ENCODE peak calls at places on chromosome 16, in eight cellular contexts. B, O, G, U, T, J, Q and C are unnamed samples.

GRCh38 chr16:31202402-31203385 is at the start of gene PYCARD:
- DNase-seq in G (no peak), Q (peak), J (peak), B (peak), T (no peak), U (peak), O (no peak), C (no peak)

GRCh38 chr16:86836503-86837125 is 258.3 kb downstream of the FOXL1 start:
- DNase-seq in B (peak), O (no peak), T (no peak), U (no peak), Q (no peak), G (peak), J (no peak), C (peak)

GRCh38 chr16:89697161-89697615 is 4.3 kb downstream of the SPATA2L start:
- DNase-seq in B (no peak), J (no peak), O (no peak), G (no peak), T (no peak), Q (no peak), U (no peak), C (no peak)

GRCh38 chr16:53744449-53744848 is 40.5 kb downstream of the FTO start:
- DNase-seq in B (no peak), G (no peak), T (no peak), J (no peak), Q (no peak), O (no peak), U (no peak), C (no peak)

GRCh38 chr16:67843343-67843765 is 1.2 kb downstream of the THAP11 start:
- DNase-seq in T (no peak), Q (no peak), U (no peak), J (no peak), B (peak), O (no peak), G (no peak), C (no peak)

GRCh38 chr16:28527985-28528384 is 10.8 kb downstream of the NUPR1 start:
- DNase-seq in T (no peak), J (no peak), G (no peak), B (no peak), U (no peak), Q (no peak), O (no peak), C (no peak)

GRCh38 chr16:2515180-2515803 is 1.5 kb downstream of the ATP6V0C start:
- DNase-seq in J (no peak), G (no peak), Q (peak), B (no peak), T (no peak), U (peak), O (no peak), C (no peak)

GRCh38 chr16:71431991-71432390 is 9.9 kb downstream of the TLE7 start:
- DNase-seq in Q (no peak), T (no peak), G (no peak), B (no peak), O (no peak), J (no peak), U (no peak), C (no peak)

GRCh38 chr16:57639172-57639571 is 10.7 kb downstream of the ADGRG1 start:
- DNase-seq in B (peak), T (no peak), U (peak), O (no peak), Q (no peak), J (no peak), G (no peak), C (no peak)

GRCh38 chr16:11742041-11742535 is 569 bp downstream of the TXNDC11 start:
- DNase-seq in U (peak), T (no peak), J (peak), Q (peak), B (peak), O (peak), G (no peak), C (no peak)

GRCh38 chr16:31404353-31405064 is 11.4 kb downstream of the ITGAD start:
- DNase-seq in Q (no peak), T (no peak), G (no peak), O (no peak), B (no peak), J (peak), U (no peak), C (no peak)

GRCh38 chr16:89646906-89647305 is 10.6 kb downstream of the CHMP1A start:
- DNase-seq in O (no peak), U (no peak), B (no peak), T (no peak), J (no peak), G (no peak), Q (no peak), C (no peak)

GRCh38 chr16:65763640-65764305 is 602.7 kb upstream of the CDH5 start:
- DNase-seq in J (peak), Q (no peak), U (no peak), O (no peak), T (no peak), B (no peak), G (no peak), C (no peak)

GRCh38 chr16:21684199-21684598 is 20.4 kb downstream of the OTOA start:
- DNase-seq in B (no peak), Q (no peak), G (no peak), J (no peak), U (no peak), O (no peak), T (no peak), C (no peak)

GRCh38 chr16:89188064-89188441 is 12.3 kb downstream of the SLC22A31 start:
- DNase-seq in B (no peak), Q (no peak), T (no peak), J (no peak), O (no peak), U (no peak), G (no peak), C (no peak)

GRCh38 chr16:76241735-76242134 is 35.5 kb upstream of the CNTNAP4 start:
- DNase-seq in J (no peak), B (no peak), G (no peak), O (no peak), T (no peak), U (no peak), Q (no peak), C (no peak)

GRCh38 chr16:8851761-8852403 is 16.9 kb downstream of the CARHSP1 start:
- DNase-seq in T (no peak), G (no peak), Q (peak), B (no peak), J (no peak), U (no peak), O (no peak), C (no peak)

GRCh38 chr16:23535901-23536300 is 21.2 kb downstream of the EARS2 start:
- DNase-seq in O (no peak), Q (no peak), T (no peak), J (no peak), U (no peak), G (no peak), B (no peak), C (no peak)

GRCh38 chr16:47461598-47462266 is 601 bp downstream of the PHKB start:
- DNase-seq in T (no peak), U (no peak), O (no peak), B (peak), Q (peak), G (peak), J (peak), C (no peak)

GRCh38 chr16:87150359-87151280 is 166.6 kb downstream of the C16orf95 start:
- DNase-seq in J (no peak), O (no peak), Q (no peak), B (peak), T (no peak), U (no peak), G (no peak), C (no peak)

GRCh38 chr16:88348377-88349152 is 34.2 kb upstream of the ZNF469 start:
- DNase-seq in T (no peak), B (no peak), U (no peak), O (no peak), G (no peak), Q (no peak), J (no peak), C (no peak)

GRCh38 chr16:5056347-5056746 is 9.4 kb downstream of the C16orf89 start:
- DNase-seq in J (peak), B (no peak), G (peak), O (no peak), Q (no peak), T (no peak), U (peak), C (no peak)

GRCh38 chr16:10738231-10739077 is 5.2 kb upstream of the NUBP1 start:
- DNase-seq in Q (peak), J (peak), T (no peak), B (peak), O (no peak), G (peak), U (peak), C (no peak)

GRCh38 chr16:82344157-82344556 is 174.1 kb upstream of the MPHOSPH6 start:
- DNase-seq in T (no peak), G (no peak), J (no peak), O (no peak), Q (no peak), U (peak), B (no peak), C (no peak)

GRCh38 chr16:81956213-81956948 is 54.9 kb downstream of the SDR42E1 start:
- DNase-seq in B (no peak), J (no peak), U (no peak), Q (no peak), G (no peak), T (no peak), O (no peak), C (no peak)

GRCh38 chr16:19153876-19154275 is 14.2 kb upstream of the SYT17 start:
- DNase-seq in G (no peak), O (no peak), B (no peak), U (no peak), J (peak), T (no peak), Q (no peak), C (no peak)

GRCh38 chr16:1444730-1445517 is 568 bp upstream of the CCDC154 start:
- DNase-seq in Q (no peak), J (no peak), T (no peak), G (no peak), B (no peak), O (no peak), U (no peak), C (no peak)

GRCh38 chr16:81754810-81755209 is 24.3 kb upstream of the PLCG2 start:
- DNase-seq in U (no peak), B (no peak), J (no peak), T (no peak), O (no peak), Q (no peak), G (no peak), C (no peak)

GRCh38 chr16:80347900-80348299 is 192.9 kb upstream of the DYNLRB2 start:
- DNase-seq in T (no peak), Q (peak), J (no peak), O (no peak), U (peak), G (no peak), B (peak), C (no peak)

GRCh38 chr16:64417711-64418227 is 704.1 kb downstream of the CDH11 start:
- DNase-seq in G (peak), O (no peak), B (peak), T (no peak), J (no peak), Q (no peak), U (no peak), C (no peak)

GRCh38 chr16:13961099-13961811 is 41.3 kb downstream of the ERCC4 start:
- DNase-seq in G (peak), B (peak), Q (no peak), O (no peak), T (no peak), J (no peak), U (no peak), C (peak)

GRCh38 chr16:27427538-27427937 is 25.6 kb downstream of the IL21R start:
- DNase-seq in T (no peak), Q (no peak), U (peak), G (no peak), B (no peak), O (no peak), J (no peak), C (no peak)

GRCh38 chr16:88599825-88600538 is 29.8 kb downstream of the ZC3H18 start:
- DNase-seq in J (no peak), B (no peak), G (no peak), U (no peak), Q (no peak), T (no peak), O (no peak), C (no peak)

GRCh38 chr16:24834459-24835335 is 11.1 kb upstream of the SLC5A11 start:
- DNase-seq in O (no peak), U (peak), B (peak), Q (no peak), T (no peak), J (peak), G (peak), C (no peak)

GRCh38 chr16:89418352-89418751 is 72.0 kb downstream of the ANKRD11 start:
- DNase-seq in G (no peak), J (no peak), B (no peak), O (no peak), T (no peak), Q (no peak), U (no peak), C (no peak)

GRCh38 chr16:4718466-4718865 is 15.6 kb downstream of the ANKS3 start:
- DNase-seq in J (no peak), G (no peak), O (no peak), Q (no peak), U (no peak), B (no peak), T (no peak), C (no peak)

GRCh38 chr16:70691223-70692129 is 5.6 kb upstream of the MTSS2 start:
- DNase-seq in B (peak), T (no peak), J (no peak), Q (peak), U (peak), G (peak), O (no peak), C (peak)

GRCh38 chr16:74622005-74622404 is 15.1 kb upstream of the GLG1 start:
- DNase-seq in B (no peak), G (no peak), U (peak), O (no peak), T (no peak), J (no peak), Q (no peak), C (no peak)

DNA sequence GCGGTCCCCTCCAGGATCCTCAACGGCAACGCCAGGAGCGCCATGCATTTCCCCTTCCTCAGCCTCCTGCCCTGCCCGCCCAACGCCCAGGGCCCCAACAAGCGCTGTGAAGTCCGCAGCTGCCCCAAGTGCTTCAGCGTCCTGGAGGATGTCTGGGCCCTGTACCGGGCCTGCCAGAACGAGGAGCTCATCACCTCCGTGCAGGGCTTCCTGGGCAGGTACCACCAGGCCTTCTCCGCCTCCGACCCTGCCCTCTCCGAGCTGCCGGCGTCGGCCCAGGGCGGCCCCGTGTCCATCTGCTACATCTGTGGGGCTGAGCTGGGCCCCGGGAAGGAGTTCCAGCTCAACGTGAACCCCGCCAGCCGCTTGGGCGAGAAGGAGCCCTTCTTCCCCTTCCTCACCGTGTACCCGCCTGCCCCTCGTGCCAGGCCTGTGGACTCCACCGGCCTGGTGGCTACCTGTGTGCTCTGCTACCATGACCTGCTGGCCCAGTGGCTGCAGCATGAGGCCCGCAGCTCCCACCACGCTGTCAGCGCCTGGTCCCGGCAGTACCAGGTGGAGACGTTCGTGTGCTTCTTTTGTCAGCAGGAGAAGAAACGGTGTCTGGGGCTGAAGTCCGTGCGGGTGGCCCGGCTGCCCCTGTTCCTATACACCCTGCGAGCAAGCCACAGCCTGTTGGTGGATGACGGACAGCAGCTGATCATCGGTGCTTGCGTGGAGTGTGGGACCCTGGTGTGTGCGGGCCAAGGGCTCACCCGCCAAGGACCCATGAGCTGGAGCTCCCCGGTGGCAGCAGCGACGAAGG is 58.9 kb upstream of the CIBAR2 start:
- DNase-seq in O (no peak), B (peak), T (no peak), U (no peak), Q (no peak), G (no peak), J (no peak), C (no peak)
- H3K4me3 ChIP-seq in O (peak), B (peak), T (peak), U (peak), Q (peak), G (peak), J (no peak), C (peak)

GRCh38 chr16:50839920-50840729 is 98.2 kb downstream of the CYLD start:
- DNase-seq in G (no peak), U (no peak), J (no peak), Q (no peak), O (no peak), B (no peak), T (no peak), C (no peak)
- TF ChIP-seq CTCF in G (no peak), U (no peak), J (no peak), Q (no peak), O (no peak), B (no peak), T (no peak), C (no peak)

GRCh38 chr16:52562770-52563169 is 15.8 kb upstream of the TOX3 start:
- DNase-seq in Q (no peak), U (no peak), B (no peak), T (no peak), O (no peak), G (no peak), J (no peak), C (no peak)
- H3K27ac ChIP-seq in Q (no peak), U (peak), B (no peak), T (no peak), O (peak), G (no peak), J (no peak), C (no peak)

DNA sequence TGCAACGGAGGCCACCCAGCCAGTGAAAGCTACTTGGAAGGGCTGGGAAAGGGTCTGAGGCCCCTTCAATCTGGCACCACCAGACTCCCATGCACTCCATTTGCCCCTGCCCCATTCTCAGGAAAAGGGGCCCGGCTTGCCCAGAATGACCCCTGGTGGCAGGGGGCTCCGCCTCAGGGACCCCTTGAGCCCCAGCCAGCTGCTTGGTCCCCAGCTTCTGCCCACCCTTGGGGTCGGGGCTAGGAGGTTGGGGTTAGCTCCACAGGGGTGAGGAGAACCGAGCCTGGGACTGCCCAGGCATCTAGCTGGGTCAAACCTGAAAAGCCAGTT is 1.3 kb downstream of the RHBDF1 start:
- DNase-seq in O (no peak), J (no peak), G (no peak), Q (no peak), T (no peak), U (no peak), B (no peak), C (no peak)
- H3K4me3 ChIP-seq in O (peak), J (no peak), G (peak), Q (peak), T (peak), U (peak), B (peak), C (peak)